ENCODE peak calls at places on chromosomes 7 and 10, in eight cellular contexts. E is WERI-Rb-1; N is cardiac muscle cell; V is fibroblast of lung; D is pancreas; U is CD8-positive, alpha-beta memory T cell; C is psoas muscle; O is aorta. R is an unnamed sample. For H3K36me3, the result is how much of the 10 kb centered on the place peaks cover.

GRCh38 chr7:20330176-20330796 is 414 bp upstream of the ITGB8 start:
- DNase-seq in C (peak), E (peak), U (no peak), N (peak), D (peak), O (peak), V (peak), R (peak)

GRCh38 chr7:103413407-103413806 is 32.6 kb downstream of the SLC26A5 start:
- DNase-seq in D (no peak), U (no peak), E (no peak), O (no peak), V (no peak), N (no peak), C (no peak), R (no peak)

GRCh38 chr10:114925675-114926204 is 12.3 kb upstream of the TRUB1 start:
- DNase-seq in D (no peak), C (no peak), V (peak), E (no peak), O (peak), N (no peak), U (no peak), R (no peak)

GRCh38 chr7:24831240-24831639 is 74.0 kb upstream of the GSDME start:
- DNase-seq in D (no peak), E (no peak), U (no peak), C (no peak), N (no peak), V (peak), O (no peak), R (no peak)

GRCh38 chr7:106757846-106758245 is 96.9 kb upstream of the CCDC71L start:
- DNase-seq in V (peak), N (no peak), U (no peak), D (no peak), O (peak), E (no peak), C (peak), R (no peak)

GRCh38 chr7:97973206-97973658 is 16.8 kb downstream of the OCM2 start:
- DNase-seq in E (peak), O (no peak), D (no peak), N (peak), C (no peak), V (peak), U (no peak), R (peak)

GRCh38 chr10:97101166-97101940 is 84.4 kb downstream of the SLIT1 start:
- DNase-seq in C (no peak), E (no peak), U (no peak), N (no peak), V (no peak), D (no peak), O (no peak), R (peak)

GRCh38 chr7:158733762-158734494 is 29.3 kb upstream of the NCAPG2 start:
- DNase-seq in D (no peak), C (no peak), V (no peak), E (no peak), U (no peak), N (no peak), O (no peak), R (no peak)

GRCh38 chr10:95121904-95122303 is 52.6 kb upstream of the CYP2C8 start:
- DNase-seq in N (no peak), D (no peak), U (no peak), C (no peak), E (no peak), V (no peak), O (no peak), R (no peak)

GRCh38 chr10:52216852-52217251 is 97.2 kb upstream of the DKK1 start:
- DNase-seq in N (no peak), D (no peak), U (no peak), O (no peak), C (no peak), E (no peak), V (peak), R (no peak)

GRCh38 chr7:127927339-127927679 is 103.9 kb downstream of the LRRC4 start:
- DNase-seq in C (no peak), O (no peak), D (no peak), E (no peak), N (peak), V (peak), U (no peak), R (no peak)

GRCh38 chr7:43658718-43659548 is 70.4 kb downstream of the COA1 start:
- DNase-seq in E (no peak), U (no peak), C (no peak), D (no peak), O (no peak), N (no peak), V (peak), R (no peak)

GRCh38 chr10:11208908-11209809 is 191.5 kb downstream of the CELF2 start:
- DNase-seq in U (peak), D (no peak), N (no peak), C (no peak), V (no peak), O (no peak), E (no peak), R (no peak)
- H3K4me3 ChIP-seq in U (peak), D (no peak), N (no peak), C (no peak), V (no peak), O (no peak), E (no peak), R (no peak)

GRCh38 chr7:152162287-152162686 is 136.8 kb downstream of the GALNT11 start:
- DNase-seq in O (no peak), N (no peak), V (no peak), U (no peak), E (no peak), D (no peak), C (no peak), R (no peak)
- H3K36me3 ChIP-seq in O (under half), N (half or more), V (under half), U (under half), E (half or more), D (under half), C (half or more), R (under half)

DNA sequence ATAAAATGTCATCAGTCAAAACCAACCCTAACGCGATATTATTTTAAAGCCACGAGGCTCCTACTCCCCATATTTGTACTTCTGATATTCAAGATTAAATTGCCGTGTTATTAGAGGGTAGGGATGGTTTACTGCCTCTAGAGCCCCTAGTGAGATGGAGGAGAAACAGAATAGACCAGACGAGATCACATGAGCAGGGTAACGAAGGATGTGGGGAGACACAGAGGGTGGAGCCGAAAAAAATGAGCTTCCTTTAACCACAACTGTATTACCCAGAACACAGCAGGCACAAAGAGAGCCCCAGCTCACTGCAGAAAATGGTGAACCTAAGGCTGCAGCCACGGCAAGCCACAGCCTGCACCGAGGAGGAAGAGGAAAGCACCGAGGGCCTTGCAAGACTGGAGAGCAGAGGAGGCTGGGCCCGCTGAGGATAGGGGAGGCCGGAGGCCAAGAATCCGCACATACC is 14.3 kb downstream of the ZC3HAV1 start:
- DNase-seq in N (no peak), O (peak), D (no peak), E (no peak), V (no peak), C (peak), U (peak), R (peak)
- H3K4me3 ChIP-seq in N (no peak), O (no peak), D (no peak), E (no peak), V (no peak), C (no peak), U (peak), R (no peak)

GRCh38 chr7:44796034-44796503 is 412 bp upstream of the PPIA start:
- DNase-seq in O (no peak), D (no peak), E (no peak), V (peak), C (no peak), U (no peak), N (peak), R (no peak)

GRCh38 chr7:44797329-44798258 is 1.1 kb downstream of the PPIA start:
- DNase-seq in E (peak), V (peak), C (peak), D (peak), U (peak), O (peak), N (peak), R (peak)

GRCh38 chr7:44796504-44797328 is at the start of gene PPIA:
- DNase-seq in O (peak), U (peak), E (peak), C (peak), N (peak), D (peak), V (peak), R (peak)

GRCh38 chr7:44799939-44800338 is 3.5 kb downstream of the PPIA start:
- DNase-seq in E (no peak), U (no peak), N (no peak), C (no peak), V (no peak), D (no peak), O (no peak), R (no peak)

GRCh38 chr7:44798649-44799275 is 2.3 kb downstream of the PPIA start:
- DNase-seq in E (no peak), D (no peak), C (no peak), U (no peak), O (no peak), V (peak), N (no peak), R (no peak)
- H3K36me3 ChIP-seq in E (half or more), D (under half), C (half or more), U (under half), O (under half), V (under half), N (under half), R (under half)

R was measured in H7.